ENCODE peak calls at places on chromosomes 13 and 19, in four cellular contexts. One of them, this sample, is unnamed.

GRCh38 chr19:15379996-15380647 is 535 bp upstream of the AKAP8 start:
- DNase-seq in H1: peak
- DNase-seq in mesendoderm: peak
- DNase-seq in IMR-90: peak
- DNase-seq in this sample: peak

GRCh38 chr19:1466461-1467227 is 12.4 kb downstream of the C19orf25 start:
- DNase-seq in H1: peak
- DNase-seq in mesendoderm: no peak
- DNase-seq in IMR-90: no peak
- DNase-seq in this sample: no peak

GRCh38 chr19:49335784-49336481 is 727 bp downstream of the CD37 start:
- DNase-seq in H1: no peak
- DNase-seq in mesendoderm: no peak
- DNase-seq in IMR-90: no peak
- DNase-seq in this sample: no peak

GRCh38 chr19:31598730-31599238 is 249.5 kb upstream of the TSHZ3 start:
- DNase-seq in H1: no peak
- DNase-seq in mesendoderm: no peak
- DNase-seq in IMR-90: no peak
- DNase-seq in this sample: no peak

GRCh38 chr13:47929156-47929555 is 71.9 kb downstream of the SUCLA2 start:
- DNase-seq in H1: no peak
- DNase-seq in mesendoderm: no peak
- DNase-seq in IMR-90: peak
- DNase-seq in this sample: no peak

GRCh38 chr19:55594996-55595530 is 4.3 kb downstream of the FIZ1 start:
- DNase-seq in H1: no peak
- DNase-seq in mesendoderm: no peak
- DNase-seq in IMR-90: no peak
- DNase-seq in this sample: no peak

GRCh38 chr19:39413269-39413902 is 917 bp downstream of the PLEKHG2 start:
- DNase-seq in H1: peak
- DNase-seq in mesendoderm: peak
- DNase-seq in IMR-90: peak
- DNase-seq in this sample: no peak

GRCh38 chr13:90783273-90783672 is 564.2 kb upstream of the MIR17HG start:
- DNase-seq in H1: no peak
- DNase-seq in mesendoderm: no peak
- DNase-seq in IMR-90: no peak
- DNase-seq in this sample: no peak

GRCh38 chr13:44417446-44417845 is 43.8 kb downstream of the SERP2 start:
- DNase-seq in H1: no peak
- DNase-seq in mesendoderm: peak
- DNase-seq in IMR-90: no peak
- DNase-seq in this sample: no peak

GRCh38 chr13:75762066-75762937 is 126.2 kb downstream of the LMO7 start:
- DNase-seq in H1: no peak
- DNase-seq in mesendoderm: no peak
- DNase-seq in IMR-90: peak
- DNase-seq in this sample: no peak

GRCh38 chr13:94641432-94641941 is 39.8 kb downstream of the GPR180 start:
- DNase-seq in H1: no peak
- DNase-seq in mesendoderm: no peak
- DNase-seq in IMR-90: peak
- DNase-seq in this sample: no peak

GRCh38 chr13:95553614-95554385 is 1.3 kb downstream of the CLDN10 start:
- DNase-seq in H1: peak
- DNase-seq in mesendoderm: peak
- DNase-seq in IMR-90: no peak
- DNase-seq in this sample: peak

GRCh38 chr13:43614063-43614462 is 172.7 kb downstream of the ENOX1 start:
- DNase-seq in H1: no peak
- DNase-seq in mesendoderm: no peak
- DNase-seq in IMR-90: no peak
- DNase-seq in this sample: no peak

GRCh38 chr13:20170931-20171330 is 10.1 kb upstream of the GJA3 start:
- DNase-seq in H1: no peak
- DNase-seq in mesendoderm: no peak
- DNase-seq in IMR-90: no peak
- DNase-seq in this sample: no peak

GRCh38 chr19:43555185-43555770 is 20.0 kb downstream of the XRCC1 start:
- DNase-seq in H1: peak
- DNase-seq in mesendoderm: peak
- DNase-seq in IMR-90: peak
- DNase-seq in this sample: peak

GRCh38 chr19:18785179-18786124 is 5.7 kb downstream of the COMP start:
- DNase-seq in H1: peak
- DNase-seq in mesendoderm: peak
- DNase-seq in IMR-90: peak
- DNase-seq in this sample: peak

GRCh38 chr19:49515767-49516166 is 3.3 kb downstream of the FCGRT start:
- DNase-seq in H1: no peak
- DNase-seq in mesendoderm: no peak
- DNase-seq in IMR-90: no peak
- DNase-seq in this sample: no peak

GRCh38 chr19:48393559-48394330 is at the start of gene GRIN2D:
- DNase-seq in H1: peak
- DNase-seq in mesendoderm: peak
- DNase-seq in IMR-90: peak
- DNase-seq in this sample: peak

GRCh38 chr19:12840091-12841079 is 2.1 kb downstream of the MAST1 start:
- DNase-seq in H1: peak
- DNase-seq in mesendoderm: peak
- DNase-seq in IMR-90: peak
- DNase-seq in this sample: peak

GRCh38 chr19:16303755-16304154 is 20.9 kb upstream of the KLF2 start:
- DNase-seq in H1: no peak
- DNase-seq in mesendoderm: no peak
- DNase-seq in IMR-90: no peak
- DNase-seq in this sample: no peak

GRCh38 chr19:31519216-31519615 is 170.0 kb upstream of the TSHZ3 start:
- DNase-seq in H1: peak
- DNase-seq in mesendoderm: peak
- DNase-seq in IMR-90: no peak
- DNase-seq in this sample: no peak

GRCh38 chr13:75508002-75508548 is 26.1 kb upstream of the TBC1D4 start:
- DNase-seq in H1: no peak
- DNase-seq in mesendoderm: no peak
- DNase-seq in IMR-90: no peak
- DNase-seq in this sample: no peak

GRCh38 chr19:57903298-57904174 is 12.9 kb downstream of the ZNF417 start:
- DNase-seq in H1: no peak
- DNase-seq in mesendoderm: peak
- DNase-seq in IMR-90: peak
- DNase-seq in this sample: no peak

GRCh38 chr19:19171821-19172532 is 1.9 kb upstream of the MEF2B start:
- DNase-seq in H1: no peak
- DNase-seq in mesendoderm: no peak
- DNase-seq in IMR-90: peak
- DNase-seq in this sample: no peak

GRCh38 chr13:35354305-35354704 is 122.2 kb downstream of the MAB21L1 start:
- DNase-seq in H1: no peak
- DNase-seq in mesendoderm: no peak
- DNase-seq in IMR-90: no peak
- DNase-seq in this sample: no peak

GRCh38 chr13:49690133-49690989 is 925 bp downstream of the EBPL start:
- DNase-seq in H1: no peak
- DNase-seq in mesendoderm: peak
- DNase-seq in IMR-90: peak
- DNase-seq in this sample: no peak

GRCh38 chr19:39705578-39706188 is 1.4 kb downstream of the LGALS14 start:
- DNase-seq in H1: no peak
- DNase-seq in mesendoderm: no peak
- DNase-seq in IMR-90: no peak
- DNase-seq in this sample: no peak

GRCh38 chr13:20814224-20814910 is 40.6 kb upstream of the EEF1AKMT1 start:
- DNase-seq in H1: no peak
- DNase-seq in mesendoderm: peak
- DNase-seq in IMR-90: peak
- DNase-seq in this sample: no peak

GRCh38 chr13:66102864-66103263 is 1127.3 kb downstream of the PCDH9 start:
- DNase-seq in H1: no peak
- DNase-seq in mesendoderm: no peak
- DNase-seq in IMR-90: peak
- DNase-seq in this sample: no peak

DNA sequence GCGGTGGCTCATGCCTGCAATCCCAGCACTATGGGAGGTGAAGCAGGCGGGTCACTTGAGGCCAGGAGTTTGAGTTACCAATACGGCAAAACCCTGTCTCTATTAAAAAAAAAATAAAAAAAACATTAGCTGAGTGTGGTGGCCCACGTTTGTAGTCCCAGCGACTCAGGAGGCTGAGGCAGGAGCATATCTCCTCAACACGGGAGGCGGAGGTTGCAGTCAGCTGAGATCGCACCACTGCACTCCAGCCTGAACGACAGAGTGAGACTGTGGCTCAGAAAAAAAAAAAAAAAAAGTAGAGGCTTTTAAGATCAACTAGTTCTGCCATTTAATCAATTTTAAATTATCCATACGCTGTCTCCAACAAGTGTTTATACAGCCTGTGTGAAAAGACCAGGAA is 1130.3 kb downstream of the PCDH9 start:
- DNase-seq in H1: no peak
- DNase-seq in mesendoderm: no peak
- DNase-seq in IMR-90: no peak
- DNase-seq in this sample: no peak
- H3K56ac ChIP-seq in H1: no peak
- H3K56ac ChIP-seq in mesendoderm: no peak
- H3K56ac ChIP-seq in IMR-90: no peak
- H3K56ac ChIP-seq in this sample: no peak

DNA sequence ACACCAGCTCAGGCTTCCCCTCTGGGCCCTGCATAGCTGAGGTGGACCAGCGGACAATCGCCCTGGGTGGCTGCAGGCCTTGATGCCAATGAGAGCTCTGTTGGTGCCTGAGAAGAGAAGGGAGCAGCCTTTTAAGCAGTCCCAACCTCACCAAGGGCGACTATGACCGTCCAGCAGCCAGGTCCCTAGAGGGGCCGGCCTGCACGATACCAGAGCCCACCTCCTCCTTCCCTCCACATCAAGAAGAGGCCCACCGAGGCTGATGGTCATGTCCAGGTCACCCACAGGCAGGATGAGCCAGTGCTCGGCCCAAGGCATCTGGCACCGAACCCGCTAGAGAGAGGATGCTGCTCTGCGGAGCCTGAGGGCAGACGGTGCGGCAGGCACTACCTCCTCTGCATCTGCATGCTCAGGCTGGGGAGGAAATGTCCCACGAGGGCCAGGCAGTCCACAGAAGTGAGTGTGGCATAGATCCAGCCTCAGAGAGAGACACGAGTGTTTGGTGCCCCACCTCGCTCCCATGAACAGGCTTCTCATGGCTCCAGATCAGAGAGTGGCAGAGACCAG is 219.4 kb downstream of the TUBA3C start:
- DNase-seq in H1: no peak
- DNase-seq in mesendoderm: no peak
- DNase-seq in IMR-90: no peak
- DNase-seq in this sample: no peak
- H3K56ac ChIP-seq in H1: no peak
- H3K56ac ChIP-seq in mesendoderm: no peak
- H3K56ac ChIP-seq in IMR-90: no peak
- H3K56ac ChIP-seq in this sample: no peak

GRCh38 chr13:106710267-106710666 is 142.3 kb upstream of the ARGLU1 start:
- DNase-seq in H1: no peak
- DNase-seq in mesendoderm: no peak
- DNase-seq in IMR-90: no peak
- DNase-seq in this sample: no peak
- H3K56ac ChIP-seq in H1: no peak
- H3K56ac ChIP-seq in mesendoderm: no peak
- H3K56ac ChIP-seq in IMR-90: no peak
- H3K56ac ChIP-seq in this sample: no peak

GRCh38 chr13:30025351-30025750 is 174.9 kb upstream of the UBL3 start:
- DNase-seq in H1: no peak
- DNase-seq in mesendoderm: no peak
- DNase-seq in IMR-90: no peak
- DNase-seq in this sample: no peak

GRCh38 chr13:30027569-30028455 is 177.4 kb upstream of the UBL3 start:
- DNase-seq in H1: no peak
- DNase-seq in mesendoderm: no peak
- DNase-seq in IMR-90: peak
- DNase-seq in this sample: no peak

GRCh38 chr13:30026909-30027308 is 176.5 kb upstream of the UBL3 start:
- DNase-seq in H1: no peak
- DNase-seq in mesendoderm: no peak
- DNase-seq in IMR-90: no peak
- DNase-seq in this sample: no peak

GRCh38 chr13:30022796-30023195 is 172.4 kb upstream of the UBL3 start:
- DNase-seq in H1: no peak
- DNase-seq in mesendoderm: no peak
- DNase-seq in IMR-90: no peak
- DNase-seq in this sample: no peak

DNA sequence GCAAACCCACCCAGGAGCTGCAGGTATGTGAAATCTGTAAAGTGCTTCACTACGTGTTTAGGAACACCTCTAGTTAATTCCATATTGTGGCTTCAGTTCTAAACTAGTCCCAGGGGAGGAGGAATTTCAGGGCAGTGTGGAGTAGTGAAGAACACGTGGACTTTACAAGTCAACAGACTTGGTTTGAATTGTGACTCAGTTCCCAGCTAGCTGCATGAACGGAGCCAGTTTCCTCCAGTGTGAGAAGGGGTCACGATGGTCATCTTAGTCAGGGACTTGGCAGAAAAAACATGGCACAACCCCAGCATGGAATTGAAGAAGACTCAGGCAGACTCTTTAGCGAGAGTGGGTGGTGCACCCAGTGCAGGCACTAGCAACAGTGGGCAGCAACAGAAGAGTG is 175.7 kb upstream of the UBL3 start:
- DNase-seq in H1: no peak
- DNase-seq in mesendoderm: no peak
- DNase-seq in IMR-90: peak
- DNase-seq in this sample: no peak
- H3K56ac ChIP-seq in H1: no peak
- H3K56ac ChIP-seq in mesendoderm: no peak
- H3K56ac ChIP-seq in IMR-90: no peak
- H3K56ac ChIP-seq in this sample: no peak

DNA sequence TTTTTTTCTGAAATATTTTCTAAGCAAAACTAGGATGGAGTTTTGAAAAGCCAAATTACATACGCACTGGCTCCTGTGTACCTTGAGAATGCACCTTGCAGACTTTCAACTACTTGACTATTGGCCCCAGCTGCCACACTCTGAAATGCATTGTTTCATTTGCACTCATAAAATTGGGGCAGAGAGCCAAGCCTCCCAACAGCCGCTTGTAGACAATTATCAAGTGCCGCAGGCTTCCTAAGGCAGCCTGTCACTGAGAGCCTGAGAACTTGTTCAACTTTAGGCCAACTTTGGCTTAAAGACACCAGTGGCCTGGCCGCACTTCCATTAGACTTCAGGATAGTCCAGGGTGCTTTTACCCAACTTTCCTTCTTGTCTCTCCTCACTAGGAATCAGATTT is 115.7 kb upstream of the STARD13 start:
- DNase-seq in H1: no peak
- DNase-seq in mesendoderm: no peak
- DNase-seq in IMR-90: no peak
- DNase-seq in this sample: no peak
- H3K56ac ChIP-seq in H1: no peak
- H3K56ac ChIP-seq in mesendoderm: no peak
- H3K56ac ChIP-seq in IMR-90: no peak
- H3K56ac ChIP-seq in this sample: no peak

This sample was measured in H9.